ENCODE peak calls at places on chromosome 13, in four cellular contexts. One of them, this sample, is unnamed.

GRCh38 chr13:52707375-52707774 is 32.2 kb downstream of the CNMD start:
- DNase-seq in IMR-90: no peak
- DNase-seq in esophagus squamous epithelium: no peak
- DNase-seq in lower leg skin: no peak
- DNase-seq in this sample: no peak

GRCh38 chr13:99005609-99006008 is 27.7 kb upstream of the DOCK9 start:
- DNase-seq in IMR-90: no peak
- DNase-seq in lower leg skin: no peak
- DNase-seq in esophagus squamous epithelium: no peak
- DNase-seq in this sample: no peak

GRCh38 chr13:43003010-43003409 is 11.0 kb upstream of the EPSTI1 start:
- DNase-seq in esophagus squamous epithelium: no peak
- DNase-seq in IMR-90: peak; percentile 40
- DNase-seq in lower leg skin: no peak
- DNase-seq in this sample: no peak

GRCh38 chr13:76116931-76117330 is 480.8 kb downstream of the LMO7 start:
- DNase-seq in esophagus squamous epithelium: no peak
- DNase-seq in lower leg skin: no peak
- DNase-seq in IMR-90: no peak
- DNase-seq in this sample: no peak

GRCh38 chr13:35597451-35597850 is 121.0 kb upstream of the MAB21L1 start:
- DNase-seq in IMR-90: no peak
- DNase-seq in lower leg skin: no peak
- DNase-seq in esophagus squamous epithelium: no peak
- DNase-seq in this sample: no peak

GRCh38 chr13:97454699-97455098 is 20.7 kb downstream of the RAP2A start:
- DNase-seq in esophagus squamous epithelium: no peak
- DNase-seq in lower leg skin: no peak
- DNase-seq in IMR-90: no peak
- DNase-seq in this sample: no peak

GRCh38 chr13:78382946-78383542 is 220.3 kb downstream of the POU4F1 start:
- DNase-seq in lower leg skin: no peak
- DNase-seq in esophagus squamous epithelium: no peak
- DNase-seq in IMR-90: no peak
- DNase-seq in this sample: no peak

GRCh38 chr13:77537302-77537919 is 1.9 kb downstream of the SCEL start:
- DNase-seq in esophagus squamous epithelium: no peak
- DNase-seq in IMR-90: no peak
- DNase-seq in lower leg skin: no peak
- DNase-seq in this sample: no peak

GRCh38 chr13:31518666-31519065 is 220.7 kb upstream of the RXFP2 start:
- DNase-seq in esophagus squamous epithelium: no peak
- DNase-seq in IMR-90: no peak
- DNase-seq in lower leg skin: no peak
- DNase-seq in this sample: no peak

GRCh38 chr13:91216928-91217700 is 130.4 kb upstream of the MIR17HG start:
- DNase-seq in esophagus squamous epithelium: no peak
- DNase-seq in IMR-90: no peak
- DNase-seq in lower leg skin: no peak
- DNase-seq in this sample: no peak

GRCh38 chr13:74931698-74932433 is 550.1 kb downstream of the TBC1D4 start:
- DNase-seq in lower leg skin: no peak
- DNase-seq in esophagus squamous epithelium: no peak
- DNase-seq in IMR-90: no peak
- DNase-seq in this sample: no peak

GRCh38 chr13:48994731-48995130 is 19.0 kb downstream of the FNDC3A start:
- DNase-seq in lower leg skin: no peak
- DNase-seq in IMR-90: peak; percentile 68
- DNase-seq in esophagus squamous epithelium: no peak
- DNase-seq in this sample: peak; percentile 24

GRCh38 chr13:98556417-98556816 is 20.5 kb downstream of the STK24 start:
- DNase-seq in lower leg skin: no peak
- DNase-seq in esophagus squamous epithelium: no peak
- DNase-seq in IMR-90: no peak
- DNase-seq in this sample: no peak

GRCh38 chr13:113729329-113730019 is 29.6 kb upstream of the TMEM255B start:
- DNase-seq in lower leg skin: no peak
- DNase-seq in IMR-90: no peak
- DNase-seq in esophagus squamous epithelium: no peak
- DNase-seq in this sample: no peak

GRCh38 chr13:49649244-49649962 is 21.1 kb downstream of the ARL11 start:
- DNase-seq in esophagus squamous epithelium: no peak
- DNase-seq in IMR-90: peak; percentile 68
- DNase-seq in lower leg skin: no peak
- DNase-seq in this sample: no peak

GRCh38 chr13:70375718-70376117 is 267.5 kb upstream of the KLHL1 start:
- DNase-seq in lower leg skin: no peak
- DNase-seq in esophagus squamous epithelium: no peak
- DNase-seq in IMR-90: no peak
- DNase-seq in this sample: no peak

GRCh38 chr13:62171697-62172096 is 756.0 kb upstream of the PCDH20 start:
- DNase-seq in lower leg skin: no peak
- DNase-seq in esophagus squamous epithelium: no peak
- DNase-seq in IMR-90: no peak
- DNase-seq in this sample: no peak

GRCh38 chr13:94658926-94659649 is 53.3 kb downstream of the SOX21 start:
- DNase-seq in esophagus squamous epithelium: no peak
- DNase-seq in IMR-90: no peak
- DNase-seq in lower leg skin: no peak
- DNase-seq in this sample: no peak

GRCh38 chr13:106922384-106922783 is 354.4 kb upstream of the ARGLU1 start:
- DNase-seq in esophagus squamous epithelium: no peak
- DNase-seq in IMR-90: no peak
- DNase-seq in lower leg skin: no peak
- DNase-seq in this sample: no peak

GRCh38 chr13:40585911-40586471 is 80.5 kb downstream of the FOXO1 start:
- DNase-seq in esophagus squamous epithelium: no peak
- DNase-seq in lower leg skin: no peak
- DNase-seq in IMR-90: no peak
- DNase-seq in this sample: no peak

GRCh38 chr13:91520952-91521351 is 122.5 kb downstream of the GPC5 start:
- DNase-seq in esophagus squamous epithelium: no peak
- DNase-seq in lower leg skin: no peak
- DNase-seq in IMR-90: no peak
- DNase-seq in this sample: no peak

GRCh38 chr13:76622336-76623045 is 263.7 kb downstream of the KCTD12 start:
- DNase-seq in lower leg skin: peak; percentile 21
- DNase-seq in IMR-90: no peak
- DNase-seq in esophagus squamous epithelium: no peak
- DNase-seq in this sample: no peak

GRCh38 chr13:44307255-44307654 is 66.4 kb upstream of the SERP2 start:
- DNase-seq in IMR-90: peak; percentile 38
- DNase-seq in lower leg skin: no peak
- DNase-seq in esophagus squamous epithelium: no peak
- DNase-seq in this sample: no peak

GRCh38 chr13:52599853-52600603 is 42.2 kb upstream of the HNRNPA1L2 start:
- DNase-seq in esophagus squamous epithelium: no peak
- DNase-seq in lower leg skin: no peak
- DNase-seq in IMR-90: peak; percentile 13
- DNase-seq in this sample: peak; percentile 77

GRCh38 chr13:81987677-81988357 is 1646.9 kb upstream of the SPRY2 start:
- DNase-seq in esophagus squamous epithelium: no peak
- DNase-seq in lower leg skin: no peak
- DNase-seq in IMR-90: no peak
- DNase-seq in this sample: no peak

GRCh38 chr13:26010487-26011207 is 41.2 kb downstream of the SHISA2 start:
- DNase-seq in IMR-90: no peak
- DNase-seq in esophagus squamous epithelium: no peak
- DNase-seq in lower leg skin: no peak
- DNase-seq in this sample: no peak

GRCh38 chr13:109476001-109476400 is 310.4 kb downstream of the IRS2 start:
- DNase-seq in esophagus squamous epithelium: no peak
- DNase-seq in IMR-90: no peak
- DNase-seq in lower leg skin: no peak
- DNase-seq in this sample: no peak

GRCh38 chr13:28655566-28655965 is 3.4 kb upstream of the POMP start:
- DNase-seq in esophagus squamous epithelium: no peak
- DNase-seq in lower leg skin: no peak
- DNase-seq in IMR-90: peak; percentile 80
- DNase-seq in this sample: no peak

GRCh38 chr13:99150575-99151370 is 49.9 kb upstream of the UBAC2 start:
- DNase-seq in lower leg skin: no peak
- DNase-seq in IMR-90: peak; percentile 27
- DNase-seq in esophagus squamous epithelium: no peak
- DNase-seq in this sample: no peak

GRCh38 chr13:40275636-40276035 is 390.8 kb downstream of the FOXO1 start:
- DNase-seq in esophagus squamous epithelium: no peak
- DNase-seq in lower leg skin: no peak
- DNase-seq in IMR-90: no peak
- DNase-seq in this sample: no peak

GRCh38 chr13:62973804-62974203 is 1558.2 kb upstream of the PCDH20 start:
- DNase-seq in lower leg skin: no peak
- DNase-seq in IMR-90: no peak
- DNase-seq in esophagus squamous epithelium: no peak
- DNase-seq in this sample: no peak

GRCh38 chr13:51220706-51221105 is 1.5 kb upstream of the FAM124A start:
- DNase-seq in lower leg skin: no peak
- DNase-seq in IMR-90: no peak
- DNase-seq in esophagus squamous epithelium: no peak
- DNase-seq in this sample: no peak

GRCh38 chr13:79662882-79663281 is 181.9 kb downstream of the NDFIP2 start:
- DNase-seq in IMR-90: no peak
- DNase-seq in lower leg skin: no peak
- DNase-seq in esophagus squamous epithelium: no peak
- DNase-seq in this sample: no peak

DNA sequence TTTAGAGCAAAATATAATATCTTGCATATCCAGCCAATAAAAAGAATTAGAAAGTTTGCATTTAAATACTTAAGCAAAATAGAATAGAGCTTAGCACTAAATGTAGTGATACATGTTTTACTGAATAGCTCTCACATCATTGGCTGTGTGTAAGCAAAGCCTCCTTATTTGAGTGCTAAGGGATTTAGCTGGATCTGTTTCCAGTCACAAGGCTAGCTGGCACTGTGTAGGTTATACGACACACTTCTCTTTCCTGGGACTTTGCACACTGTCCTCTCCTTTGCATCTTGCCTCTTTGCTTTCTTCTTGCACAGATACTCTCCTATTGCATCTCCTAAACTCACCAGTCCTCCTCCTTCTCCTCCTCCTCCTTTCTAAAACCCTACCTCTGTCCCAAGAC is 423.8 kb downstream of the KLF5 start:
- DNase-seq in esophagus squamous epithelium: no peak
- DNase-seq in IMR-90: no peak
- DNase-seq in lower leg skin: no peak
- DNase-seq in this sample: no peak
- H3K4me3 ChIP-seq in esophagus squamous epithelium: no peak overlapping the region
- H3K4me3 ChIP-seq in IMR-90: no peak overlapping the region
- H3K4me3 ChIP-seq in lower leg skin: no peak overlapping the region
- H3K4me3 ChIP-seq in this sample: no peak overlapping the region

GRCh38 chr13:29805994-29806748 is 44.2 kb downstream of the UBL3 start:
- DNase-seq in IMR-90: no peak
- DNase-seq in lower leg skin: no peak
- DNase-seq in esophagus squamous epithelium: no peak
- DNase-seq in this sample: no peak

GRCh38 chr13:29808264-29808663 is 42.2 kb downstream of the UBL3 start:
- DNase-seq in IMR-90: no peak
- DNase-seq in esophagus squamous epithelium: no peak
- DNase-seq in lower leg skin: no peak
- DNase-seq in this sample: no peak

GRCh38 chr13:29810898-29811297 is 39.5 kb downstream of the UBL3 start:
- DNase-seq in lower leg skin: no peak
- DNase-seq in esophagus squamous epithelium: no peak
- DNase-seq in IMR-90: no peak
- DNase-seq in this sample: no peak

GRCh38 chr13:29815336-29815735 is 35.1 kb downstream of the UBL3 start:
- DNase-seq in IMR-90: no peak
- DNase-seq in lower leg skin: no peak
- DNase-seq in esophagus squamous epithelium: no peak
- DNase-seq in this sample: no peak

GRCh38 chr13:29810145-29810742 is 40.2 kb downstream of the UBL3 start:
- DNase-seq in esophagus squamous epithelium: no peak
- DNase-seq in lower leg skin: no peak
- DNase-seq in IMR-90: peak; percentile 28
- DNase-seq in this sample: no peak
- TF ChIP-seq POLR2A in esophagus squamous epithelium: no peak
- TF ChIP-seq POLR2A in lower leg skin: no peak
- TF ChIP-seq POLR2A in IMR-90: no peak
- TF ChIP-seq POLR2A in this sample: no peak

DNA sequence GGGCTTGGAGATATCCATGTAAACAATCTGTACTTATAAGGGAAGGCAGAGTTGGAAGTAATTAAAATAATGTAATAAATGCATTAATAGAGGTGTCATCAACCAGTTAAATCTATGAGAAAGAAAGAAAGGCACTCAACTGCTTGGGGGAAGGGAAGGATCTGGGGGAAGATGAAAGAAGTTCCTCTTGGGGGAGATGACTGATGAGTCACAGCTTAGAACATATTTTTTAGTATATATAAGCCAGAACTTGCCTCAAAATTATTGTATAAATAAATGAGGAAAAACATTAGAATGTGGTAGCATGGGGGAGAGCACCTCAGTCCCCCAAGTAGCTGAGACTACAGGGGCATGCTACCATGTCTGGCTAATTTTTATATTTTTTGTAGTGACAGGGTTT is 205.8 kb downstream of the GGACT start:
- DNase-seq in esophagus squamous epithelium: no peak
- DNase-seq in lower leg skin: no peak
- DNase-seq in IMR-90: peak; percentile 74
- DNase-seq in this sample: peak; percentile 56
- H3K4me3 ChIP-seq in esophagus squamous epithelium: no peak overlapping the region
- H3K4me3 ChIP-seq in lower leg skin: no peak overlapping the region
- H3K4me3 ChIP-seq in IMR-90: no peak overlapping the region
- H3K4me3 ChIP-seq in this sample: no peak overlapping the region

DNA sequence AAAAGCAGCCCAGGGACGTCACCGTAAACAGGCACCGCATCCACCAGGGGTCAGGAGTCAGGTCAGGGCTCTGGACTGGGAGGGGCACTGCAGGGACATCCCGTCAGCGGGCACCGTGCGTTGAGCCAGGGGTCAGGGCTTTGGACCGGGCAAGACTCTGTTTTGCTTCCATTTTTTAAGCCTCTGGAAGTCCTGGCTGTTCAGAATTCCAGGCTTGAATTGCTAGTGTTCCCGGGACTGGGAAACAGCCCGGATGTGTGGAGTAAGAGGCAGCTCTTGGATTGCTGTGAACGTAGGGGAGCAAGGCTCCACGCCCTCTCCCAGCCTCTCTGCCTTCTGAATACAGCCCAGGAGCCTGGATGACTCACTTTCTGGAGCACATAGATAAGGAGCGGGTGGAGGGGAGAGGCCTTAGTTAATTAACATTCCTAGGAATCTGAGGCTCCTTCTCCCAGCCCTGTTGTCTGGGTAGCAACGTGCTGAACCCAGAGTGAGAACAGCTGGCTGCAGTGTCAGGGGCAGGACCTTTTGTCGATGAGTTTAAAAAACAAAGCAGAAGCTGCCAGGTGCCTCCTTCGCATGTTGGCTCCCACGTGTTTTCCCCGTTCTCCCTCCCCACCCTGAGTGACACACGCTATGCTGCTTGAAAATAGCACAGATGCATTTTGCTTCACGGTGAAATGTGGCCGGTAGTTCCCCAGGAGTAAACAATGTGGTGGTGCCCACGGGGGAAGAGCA is 21.9 kb downstream of the ATP11A start:
- DNase-seq in IMR-90: peak; percentile 98
- DNase-seq in esophagus squamous epithelium: no peak
- DNase-seq in lower leg skin: peak; percentile 90
- DNase-seq in this sample: peak; percentile 25
- TF ChIP-seq POLR2A in IMR-90: peak; percentile 55
- TF ChIP-seq POLR2A in esophagus squamous epithelium: peak; percentile 7
- TF ChIP-seq POLR2A in lower leg skin: no peak
- TF ChIP-seq POLR2A in this sample: no peak